ENCODE peak calls at places on chromosomes 1 and 21, in eight cellular contexts. V is COR-L47, U is pancreas, C is astrocyte of the spinal cord, O is GM12864, R is tibial artery, Y is T-helper 17 cell, I is colonic mucosa. B is an unnamed sample.
A peak's percentile ranks its signal among the peaks of the same experiment; 100 is the strongest.

GRCh38 chr1:2043886-2044285 is 6.3 kb upstream of the PRKCZ start:
- DNase-seq in Y (no peak), R (no peak), I (no peak), O (no peak), C (no peak), V (no peak), U (no peak), B (no peak)

GRCh38 chr1:231340328-231341013 is 2.4 kb downstream of the SPRTN start:
- DNase-seq in O (no peak), U (no peak), I (no peak), C (no peak), R (no peak), V (no peak), Y (no peak), B (no peak)

GRCh38 chr1:165117482-165117881 is 239.0 kb downstream of the LMX1A start:
- DNase-seq in C (no peak), R (no peak), I (no peak), Y (no peak), O (no peak), V (no peak), U (no peak), B (no peak)

GRCh38 chr21:36109868-36110267 is 25.0 kb upstream of the CBR3 start:
- DNase-seq in I (no peak), R (no peak), Y (no peak), U (no peak), V (no peak), C (no peak), O (no peak), B (no peak)

GRCh38 chr1:210653771-210654170 is 325.1 kb downstream of the HHAT start:
- DNase-seq in V (no peak), I (no peak), O (no peak), U (no peak), Y (no peak), C (no peak), R (no peak), B (no peak)

GRCh38 chr1:33902486-33903209 is 38.8 kb downstream of the HMGB4 start:
- DNase-seq in I (no peak), U (no peak), R (no peak), C (no peak), Y (no peak), O (peak; percentile 22), V (no peak), B (no peak)

GRCh38 chr1:41862411-41863221 is 56.1 kb downstream of the HIVEP3 start:
- DNase-seq in I (no peak), U (no peak), R (no peak), Y (no peak), C (peak; percentile 88), O (no peak), V (no peak), B (no peak)

GRCh38 chr1:176058686-176059085 is 148.4 kb downstream of the COP1 start:
- DNase-seq in O (no peak), V (no peak), U (no peak), C (no peak), R (no peak), I (no peak), Y (no peak), B (no peak)

GRCh38 chr1:212667223-212668139 is 32.2 kb downstream of the BATF3 start:
- DNase-seq in U (no peak), I (no peak), O (no peak), V (no peak), Y (no peak), C (peak; percentile 95), R (no peak), B (no peak)

GRCh38 chr1:214688891-214689290 is 85.9 kb downstream of the CENPF start:
- DNase-seq in I (no peak), V (no peak), O (no peak), R (no peak), U (no peak), Y (no peak), C (no peak), B (no peak)

GRCh38 chr1:112619518-112620458 is at the start of gene CAPZA1:
- DNase-seq in I (peak; percentile 93), O (peak; percentile 73), Y (peak; percentile 86), R (peak; percentile 95), C (peak; percentile 95), V (peak; percentile 90), U (peak; percentile 90), B (peak; percentile 90)

GRCh38 chr1:118201524-118201923 is 16.5 kb upstream of the SPAG17 start:
- DNase-seq in V (no peak), Y (no peak), O (peak; percentile 36), R (no peak), I (no peak), U (no peak), C (no peak), B (no peak)

GRCh38 chr1:85328713-85329376 is 52.4 kb upstream of the BCL10 start:
- DNase-seq in Y (no peak), I (no peak), V (no peak), R (no peak), O (no peak), C (peak; percentile 97), U (peak; percentile 34), B (no peak)

GRCh38 chr1:180814258-180814657 is 98.4 kb upstream of the KIAA1614 start:
- DNase-seq in C (no peak), R (no peak), O (no peak), V (no peak), Y (no peak), I (no peak), U (no peak), B (no peak)

GRCh38 chr1:50333595-50333974 is 89.7 kb downstream of the DMRTA2 start:
- DNase-seq in Y (peak; percentile 38), O (no peak), I (peak; percentile 61), C (peak; percentile 15), U (peak; percentile 35), R (no peak), V (no peak), B (no peak)

GRCh38 chr21:41171210-41171609 is 3.2 kb downstream of the BACE2 start:
- DNase-seq in C (peak; percentile 53), I (no peak), O (no peak), R (peak; percentile 74), Y (no peak), U (peak; percentile 35), V (peak; percentile 51), B (peak; percentile 84)

GRCh38 chr1:155174334-155175280 is 958 bp downstream of the TRIM46 start:
- DNase-seq in C (peak; percentile 47), U (peak; percentile 45), Y (peak; percentile 52), O (no peak), V (peak; percentile 95), I (peak; percentile 34), R (peak; percentile 68), B (no peak)

GRCh38 chr1:116292929-116293725 is 79.9 kb upstream of the ATP1A1 start:
- DNase-seq in O (no peak), R (no peak), I (no peak), V (no peak), C (no peak), Y (no peak), U (no peak), B (no peak)

GRCh38 chr1:178497903-178498478 is 1.2 kb upstream of the CLEC20A start:
- DNase-seq in I (no peak), U (no peak), R (peak; percentile 29), V (no peak), C (no peak), Y (no peak), O (no peak), B (no peak)

GRCh38 chr21:38297193-38297592 is 40.4 kb downstream of the KCNJ15 start:
- DNase-seq in Y (no peak), V (no peak), C (peak; percentile 89), I (no peak), O (no peak), U (no peak), R (no peak), B (peak; percentile 64)

GRCh38 chr1:21801100-21801499 is 11.0 kb upstream of the LDLRAD2 start:
- DNase-seq in U (no peak), O (no peak), Y (no peak), V (no peak), I (no peak), C (peak; percentile 21), R (no peak), B (no peak)

GRCh38 chr1:38848069-38848468 is 11.5 kb downstream of the RRAGC start:
- DNase-seq in R (no peak), C (no peak), Y (no peak), O (peak; percentile 26), I (no peak), V (no peak), U (no peak), B (no peak)

GRCh38 chr1:29648798-29649374 is 412.6 kb downstream of the PTPRU start:
- DNase-seq in R (peak; percentile 31), V (no peak), U (no peak), C (no peak), I (no peak), Y (no peak), O (no peak), B (no peak)

GRCh38 chr1:95850165-95850649 is 616.2 kb downstream of the RWDD3 start:
- DNase-seq in C (no peak), R (no peak), V (no peak), O (no peak), U (no peak), Y (no peak), I (no peak), B (no peak)

GRCh38 chr1:226479432-226479831 is 69.1 kb upstream of the STUM start:
- DNase-seq in V (no peak), O (no peak), R (no peak), I (peak; percentile 32), Y (no peak), C (no peak), U (no peak), B (peak; percentile 26)

GRCh38 chr1:197106869-197107268 is 39.6 kb downstream of the ASPM start:
- DNase-seq in Y (no peak), C (no peak), U (no peak), O (no peak), R (no peak), I (no peak), V (no peak), B (no peak)

GRCh38 chr1:9289724-9290493 is 2.8 kb upstream of the SPSB1 start:
- DNase-seq in O (no peak), U (no peak), V (no peak), I (no peak), R (peak; percentile 90), Y (no peak), C (peak; percentile 54), B (peak; percentile 27)

GRCh38 chr1:13517193-13517812 is 3.5 kb upstream of the LRRC38 start:
- DNase-seq in R (no peak), C (no peak), Y (no peak), U (no peak), O (no peak), V (no peak), I (peak; percentile 20), B (no peak)

GRCh38 chr1:99737016-99737415 is 29.4 kb downstream of the FRRS1 start:
- DNase-seq in C (peak; percentile 78), I (peak; percentile 37), V (peak; percentile 36), O (no peak), U (no peak), Y (no peak), R (no peak), B (no peak)